ENCODE peak calls at places on chromosome 17, in eight cellular contexts. S is esophagus squamous epithelium, B is ovary, I is A549, R is tibial nerve, L is BJ, X is transverse colon, V is thoracic aorta. C is an unnamed sample.

GRCh38 chr17:37664214-37664613 is 21.0 kb upstream of the DDX52 start:
- DNase-seq in I (no peak), S (no peak), X (no peak), V (no peak), L (no peak), B (no peak), R (no peak), C (no peak)

GRCh38 chr17:34365340-34365739 is 2.3 kb upstream of the CCL1 start:
- DNase-seq in R (no peak), S (no peak), B (no peak), V (no peak), I (no peak), X (no peak), L (no peak), C (no peak)

GRCh38 chr17:18129041-18129502 is 20.5 kb downstream of the MYO15A start:
- DNase-seq in R (no peak), L (no peak), V (no peak), X (no peak), I (peak), S (no peak), B (no peak), C (no peak)

GRCh38 chr17:73304971-73305786 is 6.6 kb downstream of the CDC42EP4 start:
- DNase-seq in I (peak), R (no peak), S (no peak), B (peak), X (peak), V (peak), L (peak), C (no peak)

GRCh38 chr17:18161226-18162094 is 22.2 kb upstream of the ALKBH5 start:
- DNase-seq in R (no peak), S (no peak), B (no peak), I (no peak), L (no peak), X (no peak), V (no peak), C (peak)

GRCh38 chr17:16398270-16399267 is 16.8 kb upstream of the TRPV2 start:
- DNase-seq in S (no peak), I (no peak), V (no peak), X (no peak), L (no peak), B (no peak), R (no peak), C (no peak)

GRCh38 chr17:17812211-17813054 is 24.4 kb downstream of the SREBF1 start:
- DNase-seq in I (peak), L (no peak), R (peak), V (no peak), B (peak), X (peak), S (no peak), C (peak)

GRCh38 chr17:35630530-35631148 is 43.5 kb downstream of the AP2B1 start:
- DNase-seq in L (peak), I (peak), V (no peak), X (no peak), B (no peak), R (no peak), S (no peak), C (no peak)

GRCh38 chr17:75535119-75535537 is 9.6 kb downstream of the LLGL2 start:
- DNase-seq in R (no peak), I (no peak), B (no peak), S (no peak), V (no peak), X (peak), L (no peak), C (peak)

GRCh38 chr17:49527927-49528651 is 33.0 kb downstream of the NGFR start:
- DNase-seq in X (no peak), S (no peak), R (no peak), V (no peak), L (no peak), B (no peak), I (no peak), C (no peak)

GRCh38 chr17:61495161-61495857 is 43.1 kb downstream of the TBX4 start:
- DNase-seq in L (no peak), X (no peak), S (no peak), V (no peak), R (no peak), I (no peak), B (no peak), C (peak)

GRCh38 chr17:79944251-79944812 is 91.3 kb downstream of the TBC1D16 start:
- DNase-seq in V (no peak), L (no peak), X (no peak), B (peak), S (no peak), I (no peak), R (no peak), C (no peak)

GRCh38 chr17:45581860-45582259 is 91.3 kb upstream of the PLEKHM1 start:
- DNase-seq in L (no peak), R (no peak), I (no peak), B (no peak), V (no peak), X (no peak), S (no peak), C (no peak)

GRCh38 chr17:4332296-4332970 is 34.0 kb downstream of the UBE2G1 start:
- DNase-seq in B (no peak), S (no peak), L (no peak), X (no peak), R (no peak), I (no peak), V (no peak), C (no peak)

GRCh38 chr17:66564992-66565465 is 262.6 kb downstream of the PRKCA start:
- DNase-seq in R (no peak), I (no peak), S (no peak), X (no peak), V (no peak), B (no peak), L (no peak), C (no peak)

GRCh38 chr17:77445908-77446535 is 305.3 kb downstream of the SEC14L1 start:
- DNase-seq in I (no peak), L (no peak), X (peak), V (no peak), B (no peak), R (no peak), S (no peak), C (peak)

GRCh38 chr17:48909796-48910195 is 1.6 kb downstream of the UBE2Z start:
- DNase-seq in B (no peak), R (no peak), I (no peak), S (no peak), L (no peak), V (no peak), X (no peak), C (no peak)

GRCh38 chr17:9363440-9364350 is 211.9 kb downstream of the STX8 start:
- DNase-seq in B (no peak), S (no peak), X (no peak), V (no peak), I (no peak), L (no peak), R (no peak), C (no peak)

GRCh38 chr17:661509-661908 is 53.1 kb downstream of the VPS53 start:
- DNase-seq in B (no peak), I (no peak), S (no peak), L (no peak), V (no peak), X (no peak), R (no peak), C (no peak)

GRCh38 chr17:3963214-3964201 is 729 bp downstream of the ATP2A3 start:
- DNase-seq in I (no peak), L (no peak), S (peak), R (no peak), B (no peak), X (peak), V (no peak), C (peak)

GRCh38 chr17:35683588-35683987 is 47.9 kb upstream of the RASL10B start:
- DNase-seq in S (no peak), R (no peak), L (no peak), V (no peak), B (no peak), X (no peak), I (no peak), C (no peak)

GRCh38 chr17:82910041-82910481 is 70.2 kb upstream of the ZNF750 start:
- DNase-seq in S (no peak), X (no peak), B (no peak), V (no peak), R (no peak), L (no peak), I (no peak), C (no peak)

GRCh38 chr17:7220593-7221280 is 999 bp downstream of the ACADVL start:
- DNase-seq in S (no peak), B (no peak), V (no peak), I (peak), R (no peak), X (peak), L (no peak), C (peak)

GRCh38 chr17:74742153-74742515 is 5.1 kb downstream of the RAB37 start:
- DNase-seq in S (no peak), R (no peak), L (no peak), I (no peak), V (no peak), B (no peak), X (peak), C (peak)

GRCh38 chr17:50151937-50152547 is 1.6 kb upstream of the PPP1R9B start:
- DNase-seq in R (peak), I (peak), V (no peak), S (peak), X (peak), L (peak), B (peak), C (peak)

GRCh38 chr17:57521606-57522435 is 223.3 kb downstream of the CCDC182 start:
- DNase-seq in R (no peak), L (no peak), B (no peak), V (no peak), S (no peak), X (no peak), I (no peak), C (no peak)

GRCh38 chr17:58870747-58871146 is 115.1 kb downstream of the PPM1E start:
- DNase-seq in R (no peak), B (no peak), X (no peak), I (peak), S (no peak), V (no peak), L (no peak), C (no peak)

GRCh38 chr17:41702712-41703111 is 9.4 kb upstream of the GAST start:
- DNase-seq in L (no peak), S (no peak), I (no peak), R (no peak), V (no peak), B (no peak), X (no peak), C (no peak)

GRCh38 chr17:58277107-58277506 is 3.6 kb downstream of the MPO start:
- DNase-seq in B (no peak), L (no peak), R (no peak), S (no peak), X (no peak), V (no peak), I (peak), C (no peak)

GRCh38 chr17:80478487-80479245 is 2.3 kb upstream of the NPTX1 start:
- DNase-seq in B (no peak), V (no peak), S (no peak), R (no peak), L (no peak), I (no peak), X (no peak), C (no peak)

GRCh38 chr17:37824534-37825485 is 80.0 kb upstream of the HNF1B start:
- DNase-seq in R (no peak), S (no peak), I (peak), B (no peak), L (peak), X (no peak), V (no peak), C (no peak)

GRCh38 chr17:50800196-50800700 is 32.9 kb upstream of the ANKRD40CL start:
- DNase-seq in B (no peak), I (no peak), V (no peak), X (no peak), S (no peak), L (no peak), R (no peak), C (no peak)

GRCh38 chr17:6231886-6232767 is 161.9 kb downstream of the WSCD1 start:
- DNase-seq in L (no peak), V (no peak), I (no peak), R (no peak), X (no peak), B (no peak), S (no peak), C (no peak)

GRCh38 chr17:8237175-8237574 is 10.7 kb downstream of the CTC1 start:
- DNase-seq in V (no peak), L (no peak), X (no peak), I (no peak), B (no peak), S (no peak), R (no peak), C (no peak)

GRCh38 chr17:12318614-12319266 is 298.1 kb downstream of the MAP2K4 start:
- DNase-seq in X (no peak), R (no peak), I (no peak), S (no peak), B (no peak), V (peak), L (no peak), C (no peak)

GRCh38 chr17:14776791-14777190 is 475.9 kb downstream of the HS3ST3B1 start:
- DNase-seq in X (no peak), B (no peak), I (no peak), L (no peak), V (no peak), S (no peak), R (no peak), C (no peak)

GRCh38 chr17:14772776-14773175 is 471.9 kb downstream of the HS3ST3B1 start:
- DNase-seq in V (no peak), B (no peak), S (no peak), I (no peak), X (no peak), L (no peak), R (no peak), C (no peak)

GRCh38 chr17:14774774-14775173 is 473.9 kb downstream of the HS3ST3B1 start:
- DNase-seq in V (no peak), B (no peak), R (no peak), L (no peak), S (no peak), X (no peak), I (no peak), C (no peak)

GRCh38 chr17:14779236-14779635 is 478.4 kb downstream of the HS3ST3B1 start:
- DNase-seq in S (no peak), V (no peak), B (no peak), I (no peak), R (no peak), L (no peak), X (no peak), C (no peak)

GRCh38 chr17:14775761-14776492 is 475.0 kb downstream of the HS3ST3B1 start:
- DNase-seq in S (no peak), B (no peak), L (no peak), R (no peak), I (no peak), V (no peak), X (no peak), C (no peak)
- TF ChIP-seq CTCF in S (no peak), B (no peak), L (no peak), R (no peak), I (no peak), V (no peak), X (no peak), C (no peak)

GRCh38 chr17:65229596-65229995 is 92.4 kb downstream of the RGS9 start:
- DNase-seq in B (no peak), V (no peak), S (no peak), L (no peak), X (no peak), I (no peak), R (no peak), C (no peak)
- H3K4me3 ChIP-seq in B (no peak), V (no peak), S (no peak), L (no peak), X (no peak), I (no peak), R (no peak), C (no peak)

DNA sequence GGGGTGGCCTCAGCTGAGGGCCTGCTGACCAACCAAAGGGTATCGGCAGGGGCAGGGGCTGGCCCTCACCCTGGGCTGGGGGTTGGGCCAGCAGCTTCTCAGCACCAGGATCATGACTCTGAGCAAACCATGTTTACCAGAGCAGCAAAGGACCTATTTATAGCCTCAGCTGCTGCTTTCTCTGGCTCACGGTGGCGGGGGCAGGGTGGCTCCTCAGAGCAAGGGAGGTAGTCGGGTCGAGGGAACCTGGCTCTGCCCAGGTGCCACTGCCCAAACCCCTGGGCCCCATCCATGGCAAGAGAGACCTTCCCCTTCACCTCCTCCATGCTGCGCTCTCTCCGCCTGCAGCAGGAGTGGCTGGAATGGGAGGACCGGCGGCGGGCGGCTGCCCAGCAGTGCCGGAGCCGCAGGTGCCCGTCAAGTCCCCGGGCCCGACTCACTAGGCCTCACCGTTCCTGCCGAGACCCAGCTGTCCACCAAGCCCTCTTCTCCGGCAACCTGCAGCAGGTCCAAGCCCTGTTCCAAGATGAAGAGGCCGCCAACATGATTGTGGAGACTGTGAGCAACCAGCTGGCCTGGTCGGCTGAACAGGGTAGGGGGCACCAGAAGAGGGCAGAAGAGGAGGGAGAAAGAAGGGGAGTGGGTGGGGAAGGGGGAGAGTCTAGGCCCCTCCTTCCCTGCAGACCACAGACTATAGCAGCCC is at the start of gene ASB16:
- DNase-seq in X (no peak), R (no peak), S (no peak), L (no peak), B (peak), V (no peak), I (no peak), C (no peak)
- TF ChIP-seq CTCF in X (no peak), R (no peak), S (no peak), L (no peak), B (no peak), V (no peak), I (no peak), C (no peak)

DNA sequence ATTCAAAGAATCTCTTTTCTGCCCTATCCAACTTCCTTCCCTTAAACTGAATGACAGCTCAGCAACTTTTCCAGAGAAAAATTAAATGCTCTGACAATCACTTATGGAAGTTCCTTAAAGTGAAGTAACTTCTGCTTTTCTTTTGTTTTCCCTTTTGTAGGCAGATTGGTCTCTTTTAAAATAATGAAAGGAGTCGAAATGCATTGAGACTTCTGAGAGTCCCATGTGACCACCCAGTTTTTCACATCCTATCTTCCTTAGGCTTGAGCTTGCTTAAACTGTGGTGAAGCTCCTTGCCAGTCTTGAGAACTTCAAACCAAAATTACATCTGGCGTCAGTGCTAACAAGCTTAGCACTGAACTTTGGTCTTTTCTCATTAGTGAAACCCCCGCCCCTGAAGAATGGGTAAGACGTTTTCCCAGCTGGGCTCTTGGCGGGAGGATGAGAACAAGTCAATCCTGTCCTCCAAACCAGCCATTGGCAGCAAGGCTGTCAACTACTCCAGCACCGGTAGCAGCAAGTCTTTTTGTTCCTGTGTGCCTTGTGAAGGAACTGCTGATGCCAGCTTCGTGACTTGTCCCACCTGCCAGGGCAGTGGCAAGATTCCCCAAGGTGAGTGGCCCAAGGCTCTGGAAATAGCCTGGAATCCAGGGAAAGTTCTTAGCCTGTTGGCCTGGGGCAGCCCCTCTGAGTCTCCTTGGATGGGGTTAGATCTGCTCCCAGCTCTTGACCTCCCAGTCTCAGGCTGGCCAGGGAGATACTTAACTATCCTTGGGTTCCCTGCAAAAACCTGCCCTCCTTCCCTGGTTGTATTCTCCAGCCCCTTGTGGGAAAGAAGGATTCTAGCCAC is 1.2 kb downstream of the TMEM106A start:
- DNase-seq in S (no peak), I (no peak), B (no peak), V (no peak), L (no peak), X (peak), R (no peak), C (peak)
- H3K4me3 ChIP-seq in S (peak), I (peak), B (peak), V (peak), L (peak), X (no peak), R (peak), C (peak)

DNA sequence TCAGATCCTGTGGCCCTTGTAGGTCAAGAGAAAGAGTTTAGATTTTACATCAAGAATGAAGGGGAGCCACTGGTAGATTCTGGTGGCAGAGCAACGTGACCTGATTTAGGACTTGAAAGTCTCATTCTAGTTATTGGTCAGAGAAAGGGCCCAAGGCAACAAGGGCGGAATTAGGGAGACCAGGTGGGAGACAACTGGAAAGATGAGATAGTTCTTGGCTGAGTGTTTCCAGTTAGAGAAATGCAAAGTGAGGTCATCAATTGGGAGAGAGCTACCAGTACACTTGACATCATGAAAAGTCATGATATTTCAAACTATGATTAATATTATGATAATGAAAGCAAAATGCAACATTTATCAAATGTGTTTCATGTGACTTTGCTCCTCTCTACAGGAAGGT is 147.2 kb upstream of the FAM20A start:
- DNase-seq in R (no peak), B (no peak), S (no peak), X (no peak), V (no peak), L (no peak), I (no peak), C (no peak)
- TF ChIP-seq CTCF in R (no peak), B (no peak), S (no peak), X (no peak), V (no peak), L (no peak), I (no peak), C (no peak)